ENCODE peak calls at places on chromosomes 5 and 9, in six cellular contexts. T, R, E, I, J and V are unnamed samples. For H3K9me3, the result is how much of the 10 kb centered on the place peaks cover.

GRCh38 chr5:88093765-88094164 is 174.9 kb downstream of the TMEM161B start:
- DNase-seq in T (no peak), R (no peak), E (no peak), I (no peak), J (no peak), V (no peak)

GRCh38 chr5:43769576-43770352 is 166.8 kb downstream of the NNT start:
- DNase-seq in T (peak), R (peak), E (peak), I (no peak), J (no peak), V (peak)

GRCh38 chr5:88140396-88140862 is 128.2 kb downstream of the TMEM161B start:
- DNase-seq in T (peak), R (no peak), E (no peak), I (no peak), J (no peak), V (no peak)

GRCh38 chr5:8650197-8650596 is 781.2 kb downstream of the MTRR start:
- DNase-seq in T (no peak), R (peak), E (no peak), I (no peak), J (no peak), V (no peak)

GRCh38 chr5:123120197-123120596 is 31.2 kb downstream of the PRDM6 start:
- DNase-seq in T (no peak), R (no peak), E (no peak), I (no peak), J (no peak), V (no peak)

GRCh38 chr9:28056466-28056865 is 483.2 kb upstream of the C9orf72 start:
- DNase-seq in T (no peak), R (no peak), E (no peak), I (no peak), J (no peak), V (no peak)

GRCh38 chr9:129490583-129491485 is 130.1 kb downstream of the C9orf50 start:
- DNase-seq in T (no peak), R (no peak), E (peak), I (no peak), J (peak), V (peak)

GRCh38 chr5:154309361-154309725 is 118.8 kb downstream of the GALNT10 start:
- DNase-seq in T (no peak), R (peak), E (no peak), I (peak), J (no peak), V (no peak)

GRCh38 chr9:83233647-83234046 is 170.7 kb upstream of the RASEF start:
- DNase-seq in T (no peak), R (no peak), E (no peak), I (no peak), J (peak), V (no peak)

GRCh38 chr5:43294226-43294625 is 19.0 kb downstream of the HMGCS1 start:
- DNase-seq in T (no peak), R (peak), E (no peak), I (peak), J (no peak), V (no peak)

GRCh38 chr9:89278997-89279739 is 31.8 kb upstream of the CKS2 start:
- DNase-seq in T (peak), R (peak), E (no peak), I (no peak), J (no peak), V (no peak)

GRCh38 chr5:52838306-52839015 is 50.7 kb downstream of the ITGA1 start:
- DNase-seq in T (no peak), R (peak), E (no peak), I (no peak), J (no peak), V (peak)

GRCh38 chr9:35741740-35742139 is 7.3 kb downstream of the GBA2 start:
- DNase-seq in T (no peak), R (no peak), E (no peak), I (no peak), J (no peak), V (no peak)
- H3K9me3 ChIP-seq in T (under half), R (under half), E (under half), I (under half), J (under half), V (under half)

GRCh38 chr5:149414405-149415244 is 35.5 kb upstream of the IL17B start:
- DNase-seq in T (peak), R (peak), E (peak), I (no peak), J (peak), V (peak)

GRCh38 chr5:149410721-149411432 is 31.8 kb upstream of the IL17B start:
- DNase-seq in T (no peak), R (peak), E (no peak), I (no peak), J (no peak), V (no peak)

GRCh38 chr5:149413477-149414210 is 34.6 kb upstream of the IL17B start:
- DNase-seq in T (no peak), R (no peak), E (no peak), I (no peak), J (no peak), V (peak)

GRCh38 chr5:149411738-149412519 is 32.8 kb upstream of the IL17B start:
- DNase-seq in T (no peak), R (no peak), E (no peak), I (no peak), J (no peak), V (peak)

DNA sequence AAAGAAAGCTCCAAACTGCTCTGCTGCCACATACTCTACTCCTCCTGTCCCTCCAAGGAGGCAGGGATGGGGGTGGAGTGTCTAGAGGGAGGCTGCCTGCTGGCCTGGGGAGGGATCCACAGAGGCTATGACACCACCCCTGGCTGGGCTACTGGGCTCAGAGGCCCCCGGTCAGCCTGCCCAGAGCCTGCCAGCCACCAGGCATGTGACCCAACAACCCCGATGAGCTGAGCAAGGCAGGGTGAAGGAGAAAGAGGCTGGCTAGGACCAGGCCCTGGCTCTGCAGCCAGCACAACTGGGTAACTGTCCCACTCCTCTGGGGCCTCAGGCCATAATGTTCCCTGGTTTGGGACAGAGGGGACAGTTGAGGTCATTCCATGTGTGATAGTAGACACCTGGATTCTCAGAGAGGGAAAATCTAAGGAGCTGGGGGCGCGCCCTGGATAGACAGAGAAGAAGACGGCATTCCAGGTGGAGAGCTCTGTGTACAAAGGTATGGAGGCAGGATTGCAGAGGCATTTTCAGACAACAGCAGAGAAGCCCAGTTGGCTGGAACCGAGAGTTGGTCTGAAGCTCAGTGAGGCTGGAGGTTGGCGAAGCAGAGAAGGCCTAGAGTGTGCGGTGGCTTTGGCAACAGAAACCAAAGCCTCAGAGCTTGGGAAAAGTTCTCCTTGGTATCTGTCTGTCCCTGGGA is 33.8 kb upstream of the IL17B start:
- DNase-seq in T (peak), R (no peak), E (no peak), I (no peak), J (no peak), V (peak)
- H3K4me3 ChIP-seq in T (peak), R (no peak), E (peak), I (no peak), J (peak), V (peak)

GRCh38 chr5:3199941-3200340 is 395.7 kb upstream of the IRX1 start:
- DNase-seq in T (no peak), R (no peak), E (no peak), I (no peak), J (no peak), V (no peak)

GRCh38 chr5:3194684-3195083 is 400.9 kb upstream of the IRX1 start:
- DNase-seq in T (no peak), R (no peak), E (no peak), I (no peak), J (no peak), V (no peak)

GRCh38 chr5:3195991-3196390 is 399.6 kb upstream of the IRX1 start:
- DNase-seq in T (no peak), R (no peak), E (no peak), I (no peak), J (no peak), V (no peak)

GRCh38 chr5:3197699-3198098 is 397.9 kb upstream of the IRX1 start:
- DNase-seq in T (no peak), R (no peak), E (no peak), I (no peak), J (no peak), V (no peak)

GRCh38 chr5:3197237-3197636 is 398.4 kb upstream of the IRX1 start:
- DNase-seq in T (no peak), R (no peak), E (no peak), I (peak), J (no peak), V (no peak)
- H3K9me3 ChIP-seq in T (under half), R (under half), E (under half), I (under half), J (under half), V (under half)

GRCh38 chr9:80878556-80878955 is 810.8 kb downstream of the TLE1 start:
- DNase-seq in T (no peak), R (peak), E (no peak), I (no peak), J (no peak), V (no peak)

GRCh38 chr9:80881350-80881749 is 808.0 kb downstream of the TLE1 start:
- DNase-seq in T (no peak), R (no peak), E (no peak), I (no peak), J (no peak), V (no peak)

GRCh38 chr9:80885894-80886293 is 803.5 kb downstream of the TLE1 start:
- DNase-seq in T (no peak), R (no peak), E (no peak), I (no peak), J (no peak), V (no peak)

GRCh38 chr9:80884180-80884579 is 805.2 kb downstream of the TLE1 start:
- DNase-seq in T (no peak), R (no peak), E (no peak), I (no peak), J (no peak), V (no peak)

GRCh38 chr9:80881946-80882345 is 807.4 kb downstream of the TLE1 start:
- DNase-seq in T (no peak), R (no peak), E (no peak), I (no peak), J (no peak), V (no peak)
- H3K4me3 ChIP-seq in T (no peak), R (no peak), E (no peak), I (no peak), J (no peak), V (no peak)

GRCh38 chr5:73234156-73234555 is 61.2 kb downstream of the TMEM174 start:
- DNase-seq in T (no peak), R (no peak), E (no peak), I (no peak), J (no peak), V (no peak)

GRCh38 chr5:73238873-73239272 is 65.9 kb downstream of the TMEM174 start:
- DNase-seq in T (no peak), R (no peak), E (no peak), I (no peak), J (no peak), V (no peak)

GRCh38 chr5:73233461-73234151 is 60.6 kb downstream of the TMEM174 start:
- DNase-seq in T (no peak), R (no peak), E (peak), I (no peak), J (peak), V (no peak)

GRCh38 chr5:73233053-73233460 is 60.1 kb downstream of the TMEM174 start:
- DNase-seq in T (no peak), R (no peak), E (no peak), I (no peak), J (no peak), V (no peak)

GRCh38 chr5:73236541-73237128 is 63.6 kb downstream of the TMEM174 start:
- DNase-seq in T (no peak), R (no peak), E (no peak), I (no peak), J (no peak), V (no peak)
- H3K9me3 ChIP-seq in T (under half), R (under half), E (under half), I (under half), J (under half), V (under half)

GRCh38 chr5:37771731-37772130 is 68.1 kb downstream of the GDNF start:
- DNase-seq in T (no peak), R (peak), E (no peak), I (peak), J (no peak), V (no peak)
- H3K4me3 ChIP-seq in T (no peak), R (no peak), E (no peak), I (no peak), J (no peak), V (no peak)

GRCh38 chr9:135120249-135120648 is 32.8 kb downstream of the OLFM1 start:
- DNase-seq in T (no peak), R (no peak), E (no peak), I (no peak), J (no peak), V (no peak)
- H3K9me3 ChIP-seq in T (under half), R (under half), E (under half), I (under half), J (under half), V (under half)

DNA sequence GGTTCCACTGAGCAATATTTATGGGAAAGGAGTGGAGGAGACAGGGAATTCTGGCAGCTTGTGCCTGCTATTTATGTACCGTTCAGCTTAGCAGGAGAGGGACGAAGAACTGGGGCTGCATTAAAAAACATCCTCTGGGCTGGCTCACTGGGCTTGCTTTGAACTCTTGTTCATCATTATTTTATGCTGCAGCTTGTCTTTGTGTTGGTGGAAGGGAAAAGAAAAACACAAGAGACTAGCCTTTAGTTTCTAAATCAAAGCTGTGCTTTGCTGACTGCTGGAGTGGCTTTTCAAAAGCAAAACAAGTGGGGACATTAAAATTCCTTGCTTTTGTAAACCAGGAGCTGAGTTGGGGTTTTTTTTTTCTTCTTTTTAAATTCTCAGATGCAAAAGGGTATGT is 5.9 kb upstream of the RGMB start:
- DNase-seq in T (no peak), R (peak), E (no peak), I (no peak), J (no peak), V (no peak)
- H3K4me3 ChIP-seq in T (no peak), R (peak), E (no peak), I (no peak), J (no peak), V (no peak)